ENCODE peak calls at places on chromosomes 7 and 10, in seven cellular contexts. C, E, N, Q, R, W and H are unnamed samples.

GRCh38 chr7:37467017-37467416 is 18.4 kb upstream of the ELMO1 start:
- DNase-seq in E (no peak), N (no peak), Q (no peak), W (no peak), R (no peak), C (no peak), H (no peak)

GRCh38 chr7:6306471-6306870 is 34.0 kb upstream of the CYTH3 start:
- DNase-seq in C (peak; percentile 99), R (peak; percentile 45), N (no peak), Q (no peak), E (no peak), W (no peak), H (peak; percentile 59)

GRCh38 chr10:90051474-90051873 is 350.1 kb downstream of the KIF20B start:
- DNase-seq in C (no peak), Q (no peak), W (no peak), N (no peak), R (no peak), E (no peak), H (no peak)

GRCh38 chr7:27179503-27180430 is 5.3 kb downstream of the HOXA11 start:
- DNase-seq in C (no peak), E (no peak), N (peak; percentile 62), W (no peak), Q (no peak), R (peak; percentile 68), H (no peak)

GRCh38 chr7:50270531-50271018 is 33.9 kb upstream of the IKZF1 start:
- DNase-seq in Q (no peak), E (no peak), W (no peak), N (no peak), R (no peak), C (no peak), H (no peak)

GRCh38 chr10:25294032-25294926 is 119.5 kb downstream of the GPR158 start:
- DNase-seq in W (no peak), E (no peak), N (no peak), C (peak; percentile 45), R (no peak), Q (no peak), H (peak; percentile 71)

GRCh38 chr10:3960496-3960895 is 175.5 kb upstream of the KLF6 start:
- DNase-seq in R (no peak), N (no peak), Q (no peak), C (no peak), E (no peak), W (no peak), H (no peak)

GRCh38 chr10:97673736-97674525 is 13.1 kb downstream of the AVPI1 start:
- DNase-seq in N (no peak), E (no peak), C (peak; percentile 56), W (peak; percentile 67), R (peak; percentile 33), Q (no peak), H (no peak)

GRCh38 chr10:99522078-99522479 is 10.7 kb upstream of the NKX2-3 start:
- DNase-seq in W (no peak), Q (no peak), E (no peak), N (peak; percentile 64), R (no peak), C (no peak), H (no peak)

GRCh38 chr10:124592101-124592500 is 130.5 kb downstream of the LHPP start:
- DNase-seq in N (no peak), W (no peak), Q (no peak), C (no peak), E (no peak), R (no peak), H (no peak)

GRCh38 chr7:98772242-98772603 is 97.6 kb downstream of the TMEM130 start:
- DNase-seq in W (no peak), R (no peak), E (no peak), C (no peak), Q (no peak), N (no peak), H (no peak)

GRCh38 chr10:8070440-8070839 is 16.0 kb downstream of the GATA3 start:
- DNase-seq in R (no peak), E (no peak), N (no peak), C (no peak), W (no peak), Q (no peak), H (no peak)

GRCh38 chr7:2205036-2205780 is 27.5 kb downstream of the MAD1L1 start:
- DNase-seq in Q (no peak), N (no peak), C (no peak), W (peak; percentile 23), E (no peak), R (no peak), H (no peak)

GRCh38 chr10:70964281-70964680 is 75.9 kb upstream of the PCBD1 start:
- DNase-seq in E (no peak), N (no peak), W (no peak), R (no peak), Q (no peak), C (no peak), H (no peak)

GRCh38 chr7:34227525-34227924 is 322.2 kb downstream of the BMPER start:
- DNase-seq in R (no peak), N (no peak), Q (no peak), C (peak; percentile 22), E (no peak), W (no peak), H (no peak)

GRCh38 chr7:112897839-112898431 is 107.7 kb upstream of the TMEM168 start:
- DNase-seq in R (peak; percentile 9), C (no peak), Q (no peak), W (no peak), E (no peak), N (no peak), H (no peak)

GRCh38 chr7:36726806-36727503 is 2.7 kb upstream of the AOAH start:
- DNase-seq in Q (no peak), E (no peak), W (no peak), C (no peak), R (no peak), N (peak; percentile 15), H (no peak)

GRCh38 chr7:46871516-46871915 is 710.4 kb downstream of the TNS3 start:
- DNase-seq in E (no peak), R (no peak), N (no peak), W (no peak), Q (no peak), C (no peak), H (no peak)

GRCh38 chr10:33927347-33927746 is 592.9 kb upstream of the NRP1 start:
- DNase-seq in R (no peak), Q (no peak), C (no peak), N (no peak), W (no peak), E (no peak), H (no peak)

GRCh38 chr10:70856454-70856853 is 31.9 kb downstream of the PCBD1 start:
- DNase-seq in R (no peak), W (no peak), E (no peak), N (no peak), Q (no peak), C (no peak), H (no peak)

GRCh38 chr10:38045129-38045528 is 34.7 kb downstream of the ZNF33A start:
- DNase-seq in R (no peak), C (no peak), W (no peak), E (no peak), Q (no peak), N (no peak), H (no peak)

GRCh38 chr10:38043516-38043915 is 33.0 kb downstream of the ZNF33A start:
- DNase-seq in R (no peak), C (no peak), N (no peak), E (no peak), Q (no peak), W (no peak), H (no peak)

GRCh38 chr10:38050212-38050611 is 39.7 kb downstream of the ZNF33A start:
- DNase-seq in N (no peak), W (no peak), R (no peak), Q (no peak), E (no peak), C (no peak), H (no peak)

GRCh38 chr10:38047666-38048065 is 37.2 kb downstream of the ZNF33A start:
- DNase-seq in Q (no peak), E (no peak), R (no peak), C (no peak), W (no peak), N (no peak), H (no peak)
- H3K9me3 ChIP-seq in Q (no peaks in the 10 kb centered on the region), E (no peaks in the 10 kb centered on the region), R (no peaks in the 10 kb centered on the region), C (no peaks in the 10 kb centered on the region), W (no peaks in the 10 kb centered on the region), N (peaks cover 19% of the 10 kb centered on the region), H (no peaks in the 10 kb centered on the region)

DNA sequence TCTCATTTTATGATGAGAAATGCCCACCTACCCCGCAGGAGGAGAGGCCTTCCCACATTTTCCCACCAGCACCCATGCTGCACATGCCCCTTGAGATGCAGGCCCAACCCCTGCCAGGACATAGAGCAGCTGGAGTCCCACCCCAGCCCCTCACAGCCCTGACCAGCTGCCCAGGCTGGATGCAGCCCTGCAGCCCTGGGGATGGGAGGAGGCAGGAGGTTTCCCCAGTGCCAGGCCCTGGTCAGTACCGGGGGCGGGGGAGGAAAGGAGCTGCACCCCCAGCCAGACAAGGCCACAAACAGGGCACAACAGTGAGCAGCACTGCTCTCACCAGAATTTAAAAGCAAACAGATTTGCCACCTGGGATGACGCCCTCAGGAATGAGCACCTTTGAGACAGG is 196.1 kb downstream of the PTPRN2 start:
- DNase-seq in W (no peak), E (no peak), N (no peak), Q (no peak), C (no peak), R (no peak), H (no peak)
- H3K9me3 ChIP-seq in W (no peaks in the 10 kb centered on the region), E (no peaks in the 10 kb centered on the region), N (no peaks in the 10 kb centered on the region), Q (no peaks in the 10 kb centered on the region), C (no peaks in the 10 kb centered on the region), R (no peaks in the 10 kb centered on the region), H (no peaks in the 10 kb centered on the region)

GRCh38 chr7:158272509-158273137 is 315.0 kb downstream of the PTPRN2 start:
- DNase-seq in C (no peak), N (no peak), Q (no peak), R (no peak), W (peak; percentile 22), E (no peak), H (no peak)

GRCh38 chr7:158274996-158275395 is 312.6 kb downstream of the PTPRN2 start:
- DNase-seq in N (no peak), W (peak; percentile 29), E (no peak), Q (no peak), C (no peak), R (no peak), H (no peak)

GRCh38 chr7:158275711-158276413 is 311.8 kb downstream of the PTPRN2 start:
- DNase-seq in W (peak; percentile 35), E (no peak), C (no peak), N (no peak), Q (no peak), R (no peak), H (no peak)

GRCh38 chr7:158273138-158273651 is 314.4 kb downstream of the PTPRN2 start:
- DNase-seq in R (no peak), E (no peak), W (peak; percentile 22), C (no peak), N (no peak), Q (no peak), H (no peak)

GRCh38 chr7:158274404-158274811 is 313.2 kb downstream of the PTPRN2 start:
- DNase-seq in W (peak; percentile 19), E (no peak), N (no peak), R (no peak), C (no peak), Q (no peak), H (no peak)
- H3K9me3 ChIP-seq in W (no peaks in the 10 kb centered on the region), E (no peaks in the 10 kb centered on the region), N (no peaks in the 10 kb centered on the region), R (no peaks in the 10 kb centered on the region), C (no peaks in the 10 kb centered on the region), Q (no peaks in the 10 kb centered on the region), H (no peaks in the 10 kb centered on the region)

DNA sequence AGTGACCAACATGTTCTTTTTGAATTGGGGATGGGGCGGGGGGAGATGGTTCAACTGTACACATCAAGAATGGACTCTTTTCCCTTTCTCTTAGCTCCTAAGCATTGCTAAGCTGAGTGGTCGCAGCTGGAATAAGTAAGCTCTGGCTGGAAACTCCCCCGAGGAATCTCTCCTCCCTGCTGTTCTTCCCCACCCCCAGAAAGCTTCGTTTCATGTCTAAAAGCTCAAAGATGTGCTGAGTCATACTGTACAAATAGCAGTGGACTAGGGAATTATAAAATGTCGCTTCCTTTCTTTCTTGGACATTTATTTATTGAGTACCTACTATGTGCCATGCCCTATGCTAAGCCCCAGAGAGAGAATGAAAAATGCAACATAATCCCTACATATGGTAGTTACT is 191.1 kb upstream of the ADO start:
- DNase-seq in Q (no peak), R (no peak), E (no peak), N (no peak), W (no peak), C (no peak), H (no peak)
- H3K9me3 ChIP-seq in Q (no peaks in the 10 kb centered on the region), R (no peaks in the 10 kb centered on the region), E (no peaks in the 10 kb centered on the region), N (no peaks in the 10 kb centered on the region), W (no peaks in the 10 kb centered on the region), C (no peaks in the 10 kb centered on the region), H (no peaks in the 10 kb centered on the region)